ENCODE peak calls at places on chromosomes 7 and 10, in nine cellular contexts. Q, S, N, U, F, M, H, T and G are unnamed samples.

GRCh38 chr7:81664304-81664703 is 105.5 kb downstream of the HGF start:
- DNase-seq in Q (no peak), S (no peak), N (no peak), U (no peak), F (no peak), M (no peak), H (no peak), T (no peak), G (no peak)

GRCh38 chr10:71278691-71279588 is 40.1 kb upstream of the SLC29A3 start:
- DNase-seq in Q (no peak), S (no peak), N (no peak), U (no peak), F (no peak), M (no peak), H (no peak), T (no peak), G (no peak)

GRCh38 chr7:28297821-28298439 is 114.4 kb upstream of the CREB5 start:
- DNase-seq in Q (no peak), S (no peak), N (no peak), U (no peak), F (no peak), M (no peak), H (no peak), T (no peak), G (no peak)

GRCh38 chr7:156380261-156380660 is 260.3 kb upstream of the RNF32 start:
- DNase-seq in Q (no peak), S (no peak), N (no peak), U (no peak), F (no peak), M (no peak), H (no peak), T (no peak), G (no peak)

GRCh38 chr7:80216996-80217842 is 82.6 kb downstream of the GNAI1 start:
- DNase-seq in Q (no peak), S (no peak), N (no peak), U (no peak), F (no peak), M (no peak), H (no peak), T (no peak), G (no peak)

GRCh38 chr10:5484205-5484604 is 15.2 kb downstream of the CALML5 start:
- DNase-seq in Q (no peak), S (no peak), N (no peak), U (no peak), F (peak; percentile 37), M (no peak), H (no peak), T (no peak), G (no peak)

GRCh38 chr10:36157486-36157885 is 515.4 kb upstream of the FZD8 start:
- DNase-seq in Q (no peak), S (no peak), N (no peak), U (no peak), F (no peak), M (no peak), H (no peak), T (no peak), G (no peak)

GRCh38 chr7:90596745-90597526 is 815 bp downstream of the CDK14 start:
- DNase-seq in Q (no peak), S (no peak), N (peak; percentile 54), U (no peak), F (no peak), M (no peak), H (no peak), T (no peak), G (no peak)

GRCh38 chr7:114084381-114085312 is 165.8 kb upstream of the PPP1R3A start:
- DNase-seq in Q (peak; percentile 39), S (no peak), N (peak; percentile 36), U (peak; percentile 38), F (peak; percentile 85), M (peak; percentile 16), H (peak; percentile 74), T (no peak), G (peak; percentile 22)

GRCh38 chr7:38929460-38930171 is 20.6 kb upstream of the VPS41 start:
- DNase-seq in Q (no peak), S (no peak), N (no peak), U (no peak), F (no peak), M (no peak), H (no peak), T (no peak), G (no peak)

GRCh38 chr10:60187691-60188090 is 202.0 kb downstream of the ANK3 start:
- DNase-seq in Q (no peak), S (no peak), N (no peak), U (no peak), F (no peak), M (no peak), H (no peak), T (no peak), G (no peak)

GRCh38 chr10:15461353-15462108 is 90.4 kb upstream of the FAM171A1 start:
- DNase-seq in Q (no peak), S (no peak), N (no peak), U (peak; percentile 52), F (no peak), M (peak; percentile 24), H (no peak), T (no peak), G (no peak)

GRCh38 chr10:77702166-77702565 is 64.6 kb upstream of the KCNMA1 start:
- DNase-seq in Q (no peak), S (peak; percentile 63), N (no peak), U (peak; percentile 27), F (no peak), M (no peak), H (no peak), T (peak; percentile 85), G (no peak)

GRCh38 chr7:155489862-155490696 is 32.1 kb downstream of the EN2 start:
- DNase-seq in Q (no peak), S (no peak), N (peak; percentile 13), U (no peak), F (no peak), M (no peak), H (no peak), T (no peak), G (no peak)

GRCh38 chr7:51705701-51706100 is 389.1 kb upstream of the COBL start:
- DNase-seq in Q (no peak), S (no peak), N (no peak), U (peak; percentile 45), F (no peak), M (no peak), H (no peak), T (peak; percentile 56), G (no peak)

GRCh38 chr7:48090095-48090805 is 1.2 kb downstream of the UPP1 start:
- DNase-seq in Q (peak; percentile 44), S (no peak), N (no peak), U (peak; percentile 91), F (peak; percentile 78), M (no peak), H (peak; percentile 82), T (no peak), G (no peak)

GRCh38 chr7:54778696-54779285 is 19.8 kb upstream of the SEC61G start:
- DNase-seq in Q (no peak), S (no peak), N (no peak), U (no peak), F (no peak), M (no peak), H (no peak), T (no peak), G (no peak)

GRCh38 chr7:26443761-26444160 is 152.1 kb downstream of the SNX10 start:
- DNase-seq in Q (no peak), S (no peak), N (no peak), U (no peak), F (no peak), M (no peak), H (no peak), T (no peak), G (no peak)

DNA sequence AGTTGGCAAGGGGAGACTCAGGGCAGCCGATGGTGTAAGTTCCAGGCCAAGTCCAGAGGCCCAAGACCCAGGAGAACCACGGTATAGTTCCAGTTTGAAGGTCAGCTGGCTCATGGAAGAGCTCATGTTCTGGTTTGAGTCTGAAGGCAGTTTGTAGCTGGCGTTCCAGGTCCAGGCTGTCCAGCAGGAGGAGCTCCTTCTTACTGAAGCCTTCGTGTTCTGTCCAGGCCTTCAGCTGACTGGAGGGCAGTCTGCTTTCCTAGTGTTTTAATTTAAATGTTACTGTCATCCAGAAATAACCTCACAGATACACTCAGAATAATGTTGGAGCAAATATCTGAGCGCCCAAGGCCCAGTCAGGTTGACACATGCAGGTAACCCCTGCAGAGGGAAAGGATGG is 4.2 kb downstream of the SUN1 start:
- DNase-seq in Q (no peak), S (no peak), N (no peak), U (no peak), F (peak; percentile 76), M (no peak), H (no peak), T (no peak), G (no peak)
- TF ChIP-seq CTCF in Q (peak; percentile 52), S (peak; percentile 49), N (peak; percentile 18), U (peak; percentile 44), F (peak; percentile 47), M (peak; percentile 18), H (peak; percentile 43), T (peak; percentile 73), G (no peak)

GRCh38 chr10:93115661-93116383 is 42.1 kb downstream of the CYP26A1 start:
- DNase-seq in Q (peak; percentile 63), S (no peak), N (peak; percentile 67), U (peak; percentile 68), F (peak; percentile 69), M (peak; percentile 49), H (peak; percentile 74), T (peak; percentile 12), G (peak; percentile 80)
- TF ChIP-seq CTCF in Q (peak; percentile 15), S (peak; percentile 42), N (peak; percentile 79), U (peak; percentile 45), F (no peak), M (peak; percentile 11), H (peak; percentile 42), T (peak; percentile 62), G (peak; percentile 55)

GRCh38 chr7:86818903-86819302 is 175.2 kb downstream of the GRM3 start:
- DNase-seq in Q (no peak), S (no peak), N (no peak), U (no peak), F (no peak), M (no peak), H (no peak), T (no peak), G (no peak)

GRCh38 chr7:86815556-86815955 is 171.8 kb downstream of the GRM3 start:
- DNase-seq in Q (no peak), S (no peak), N (no peak), U (no peak), F (no peak), M (no peak), H (no peak), T (no peak), G (no peak)

DNA sequence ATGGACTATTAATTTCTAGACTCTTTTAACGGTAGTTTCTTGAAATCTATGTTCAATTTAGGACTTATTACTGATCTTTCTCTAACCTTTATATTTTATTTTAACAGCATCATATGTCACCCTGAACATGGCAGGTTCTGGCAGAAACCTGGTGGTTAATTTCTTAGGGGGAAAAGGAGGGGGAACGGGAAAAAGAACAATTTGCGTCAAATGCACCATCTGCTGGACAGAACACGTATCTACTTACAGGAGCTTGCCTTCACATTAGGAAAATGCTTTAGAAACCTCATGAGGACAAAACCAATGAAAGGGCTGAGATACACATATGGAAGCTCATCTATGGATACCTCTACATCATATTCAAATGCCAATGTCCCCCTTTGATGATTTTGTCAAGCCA is 171.3 kb downstream of the GRM3 start:
- DNase-seq in Q (no peak), S (no peak), N (no peak), U (no peak), F (no peak), M (no peak), H (no peak), T (no peak), G (no peak)
- TF ChIP-seq CTCF in Q (peak; percentile 48), S (peak; percentile 28), N (peak; percentile 52), U (peak; percentile 47), F (no peak), M (no peak), H (peak; percentile 25), T (peak; percentile 54), G (peak; percentile 33)

GRCh38 chr7:152643979-152644559 is 31.9 kb downstream of the XRCC2 start:
- DNase-seq in Q (no peak), S (no peak), N (no peak), U (no peak), F (no peak), M (no peak), H (no peak), T (no peak), G (no peak)
- TF ChIP-seq CTCF in Q (no peak), S (no peak), N (no peak), U (no peak), F (no peak), M (no peak), H (no peak), T (no peak), G (no peak)